ENCODE peak calls at places on chromosomes 11 and 22, in eight cellular contexts. E is ovary, S is suprapubic skin, R is A549, H is H1, D is tibial nerve, Y is SK-N-SH, A is upper lobe of left lung. B is an unnamed sample.
A peak's percentile ranks its signal among the peaks of the same experiment; 100 is the strongest.

GRCh38 chr11:134357545-134357839 is 25.7 kb downstream of the GLB1L2 start:
- DNase-seq in E (no peak), S (peak; percentile 68), R (no peak), H (no peak), D (no peak), Y (no peak), A (peak; percentile 41), B (no peak)

GRCh38 chr11:104011031-104011430 is 25.4 kb upstream of the DDI1 start:
- DNase-seq in E (no peak), S (no peak), R (no peak), H (no peak), D (no peak), Y (no peak), A (no peak), B (no peak)

GRCh38 chr22:44325718-44326548 is 13.2 kb upstream of the SHISAL1 start:
- DNase-seq in E (no peak), S (no peak), R (no peak), H (no peak), D (no peak), Y (peak; percentile 82), A (no peak), B (no peak)

GRCh38 chr11:95295382-95295781 is 64.4 kb upstream of the SESN3 start:
- DNase-seq in E (no peak), S (no peak), R (no peak), H (no peak), D (no peak), Y (no peak), A (no peak), B (no peak)

GRCh38 chr11:72613977-72614376 is 60.2 kb downstream of the PDE2A start:
- DNase-seq in E (no peak), S (no peak), R (no peak), H (no peak), D (peak; percentile 22), Y (no peak), A (no peak), B (no peak)

GRCh38 chr11:118939948-118940598 is 14.3 kb upstream of the BCL9L start:
- DNase-seq in E (no peak), S (no peak), R (no peak), H (no peak), D (no peak), Y (peak; percentile 50), A (peak; percentile 32), B (no peak)

GRCh38 chr11:112025682-112026081 is 474 bp downstream of the DLAT start:
- DNase-seq in E (no peak), S (no peak), R (peak; percentile 13), H (no peak), D (no peak), Y (no peak), A (no peak), B (no peak)

GRCh38 chr11:121448431-121448941 is 3.6 kb upstream of the SORL1 start:
- DNase-seq in E (no peak), S (no peak), R (no peak), H (no peak), D (no peak), Y (no peak), A (no peak), B (no peak)

GRCh38 chr11:28569099-28569498 is 460.9 kb downstream of the METTL15 start:
- DNase-seq in E (no peak), S (no peak), R (no peak), H (no peak), D (no peak), Y (no peak), A (no peak), B (no peak)

GRCh38 chr11:28566643-28567042 is 458.5 kb downstream of the METTL15 start:
- DNase-seq in E (peak; percentile 82), S (no peak), R (peak; percentile 97), H (peak; percentile 41), D (peak; percentile 38), Y (peak; percentile 1), A (no peak), B (peak; percentile 56)
- TF ChIP-seq EP300 in E (no peak), S (no peak), R (peak; percentile 94), H (no peak), D (peak; percentile 37), Y (no peak), A (no peak), B (no peak)

GRCh38 chr22:40394607-40395006 is 24.2 kb downstream of the SGSM3 start:
- DNase-seq in E (no peak), S (no peak), R (no peak), H (no peak), D (no peak), Y (no peak), A (no peak), B (no peak)

GRCh38 chr22:40391417-40391816 is 21.0 kb downstream of the SGSM3 start:
- DNase-seq in E (no peak), S (no peak), R (no peak), H (no peak), D (no peak), Y (no peak), A (no peak), B (no peak)

GRCh38 chr22:40395607-40396006 is 25.2 kb downstream of the SGSM3 start:
- DNase-seq in E (no peak), S (no peak), R (no peak), H (no peak), D (no peak), Y (no peak), A (no peak), B (no peak)

GRCh38 chr22:40396882-40397281 is 26.5 kb downstream of the SGSM3 start:
- DNase-seq in E (no peak), S (no peak), R (no peak), H (no peak), D (no peak), Y (peak; percentile 75), A (no peak), B (peak; percentile 91)

DNA sequence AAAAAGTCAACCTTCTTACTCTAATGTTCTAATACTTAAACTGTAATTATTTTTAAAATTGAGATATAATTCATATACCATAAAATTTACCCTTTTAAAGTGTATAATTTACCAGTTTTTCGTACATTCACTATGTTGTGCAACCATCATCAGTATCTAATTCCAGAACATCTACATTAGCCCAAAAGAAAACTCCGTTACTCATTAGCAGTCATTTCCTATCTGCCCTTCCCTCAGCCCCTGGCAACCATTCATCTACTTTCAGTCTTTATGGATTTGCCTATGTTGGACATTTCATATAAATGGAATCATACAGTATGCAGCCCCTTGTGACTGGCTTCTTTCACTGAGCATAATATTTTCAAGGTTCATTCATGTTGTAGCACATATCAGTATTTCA is 22.2 kb downstream of the SGSM3 start:
- DNase-seq in E (no peak), S (no peak), R (no peak), H (no peak), D (no peak), Y (no peak), A (no peak), B (no peak)
- H3K4me1 ChIP-seq in E (no peaks in the 10 kb centered on the region), S (peaks cover 16% of the 10 kb centered on the region), R (no peaks in the 10 kb centered on the region), H (peaks cover 1% of the 10 kb centered on the region), D (no peaks in the 10 kb centered on the region), Y (peaks cover 4% of the 10 kb centered on the region), A (peaks cover 25% of the 10 kb centered on the region), B (peaks cover 51% of the 10 kb centered on the region)

DNA sequence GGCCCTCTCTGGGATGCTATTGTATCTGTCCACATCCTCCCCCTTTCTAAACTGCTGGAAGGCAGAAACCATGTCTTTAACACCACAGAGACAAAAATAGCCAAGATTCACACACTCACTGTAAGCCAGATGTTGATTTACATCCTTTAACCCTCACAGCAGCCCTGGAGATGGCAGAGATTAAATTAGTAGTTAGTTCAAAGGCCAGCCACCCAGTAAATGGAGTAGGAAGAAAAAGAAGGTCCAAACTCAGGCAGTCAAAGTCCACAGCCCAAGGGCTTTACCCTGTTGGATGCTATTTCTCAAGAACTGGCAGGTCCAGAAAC is 2.1 kb upstream of the ZNHIT2 start:
- DNase-seq in E (no peak), S (no peak), R (no peak), H (no peak), D (no peak), Y (no peak), A (no peak), B (no peak)
- TF ChIP-seq EP300 in E (no peak), S (no peak), R (no peak), H (no peak), D (no peak), Y (no peak), A (no peak), B (no peak)

GRCh38 chr22:19875531-19876313 is 21.0 kb upstream of the GNB1L start:
- DNase-seq in E (peak; percentile 40), S (peak; percentile 71), R (no peak), H (no peak), D (no peak), Y (peak; percentile 42), A (peak; percentile 83), B (no peak)
- H3K4me1 ChIP-seq in E (peaks cover 3% of the 10 kb centered on the region), S (peaks cover 42% of the 10 kb centered on the region), R (peaks cover 57% of the 10 kb centered on the region), H (peaks cover 14% of the 10 kb centered on the region), D (no peaks in the 10 kb centered on the region), Y (peaks cover 24% of the 10 kb centered on the region), A (peaks cover 29% of the 10 kb centered on the region), B (peaks cover 25% of the 10 kb centered on the region)

GRCh38 chr11:83124631-83125424 is 32.1 kb upstream of the PCF11 start:
- DNase-seq in E (no peak), S (no peak), R (peak; percentile 21), H (no peak), D (no peak), Y (no peak), A (no peak), B (no peak)
- TF ChIP-seq EP300 in E (no peak), S (no peak), R (no peak), H (no peak), D (no peak), Y (no peak), A (no peak), B (no peak)

GRCh38 chr11:69285766-69286165 is 8.2 kb upstream of the MYEOV start:
- DNase-seq in E (no peak), S (no peak), R (no peak), H (no peak), D (no peak), Y (no peak), A (no peak), B (no peak)

GRCh38 chr11:69290791-69291190 is 3.2 kb upstream of the MYEOV start:
- DNase-seq in E (no peak), S (no peak), R (no peak), H (no peak), D (no peak), Y (no peak), A (no peak), B (no peak)

GRCh38 chr11:69286358-69287327 is 7.3 kb upstream of the MYEOV start:
- DNase-seq in E (no peak), S (no peak), R (no peak), H (no peak), D (no peak), Y (no peak), A (no peak), B (no peak)

GRCh38 chr11:69288883-69289242 is 5.1 kb upstream of the MYEOV start:
- DNase-seq in E (no peak), S (no peak), R (no peak), H (no peak), D (no peak), Y (no peak), A (no peak), B (no peak)

GRCh38 chr11:69287968-69288882 is 5.7 kb upstream of the MYEOV start:
- DNase-seq in E (no peak), S (no peak), R (no peak), H (no peak), D (no peak), Y (no peak), A (no peak), B (peak; percentile 68)
- H3K4me1 ChIP-seq in E (no peaks in the 10 kb centered on the region), S (peaks cover 3% of the 10 kb centered on the region), R (peaks cover 8% of the 10 kb centered on the region), H (peaks cover 12% of the 10 kb centered on the region), D (no peaks in the 10 kb centered on the region), Y (no peaks in the 10 kb centered on the region), A (peaks cover 14% of the 10 kb centered on the region), B (peaks cover 23% of the 10 kb centered on the region)